ENCODE peak calls at places on chromosomes 12 and 14, in five cellular contexts. I is NCI-H345, V is pancreas, P is NCI-H2081, K is GM04503. Y is an unnamed sample.

GRCh38 chr14:29426083-29426482 is 501.6 kb downstream of the PRKD1 start:
- DNase-seq in I (no peak), V (no peak), K (no peak), P (no peak), Y (no peak)

GRCh38 chr12:106750524-106750923 is 24.0 kb upstream of the RIC8B start:
- DNase-seq in I (no peak), V (no peak), P (no peak), K (no peak), Y (no peak)

GRCh38 chr12:10364839-10365681 is 24.8 kb downstream of the KLRK1 start:
- DNase-seq in V (peak; percentile 41), I (peak; percentile 84), P (peak; percentile 49), K (no peak), Y (peak; percentile 83)

GRCh38 chr12:116592116-116592637 is 33.0 kb downstream of the MAP1LC3B2 start:
- DNase-seq in V (peak; percentile 66), K (no peak), P (no peak), I (no peak), Y (peak; percentile 61)

GRCh38 chr14:69059658-69060648 is 80.9 kb upstream of the ACTN1 start:
- DNase-seq in V (no peak), P (no peak), K (peak; percentile 95), I (no peak), Y (peak; percentile 54)

GRCh38 chr12:123714302-123714627 is 2.1 kb downstream of the ATP6V0A2 start:
- DNase-seq in I (no peak), P (no peak), V (no peak), K (no peak), Y (no peak)

GRCh38 chr14:64755661-64756265 is 51.5 kb downstream of the PLEKHG3 start:
- DNase-seq in V (peak; percentile 12), K (no peak), I (no peak), P (no peak), Y (no peak)

GRCh38 chr12:31887109-31887811 is 72.0 kb upstream of the RESF1 start:
- DNase-seq in K (no peak), V (no peak), P (no peak), I (no peak), Y (no peak)

GRCh38 chr12:115209230-115209629 is 525.3 kb upstream of the TBX3 start:
- DNase-seq in K (no peak), V (no peak), I (no peak), P (no peak), Y (no peak)

GRCh38 chr12:27207626-27208413 is 36.3 kb upstream of the STK38L start:
- DNase-seq in K (no peak), I (no peak), P (no peak), V (no peak), Y (no peak)

GRCh38 chr12:97148941-97149559 is 242.0 kb downstream of the NEDD1 start:
- DNase-seq in P (peak; percentile 47), I (no peak), K (no peak), V (peak; percentile 74), Y (peak; percentile 54)

GRCh38 chr12:24499151-24500146 is 449.5 kb downstream of the BCAT1 start:
- DNase-seq in K (no peak), P (no peak), V (no peak), I (no peak), Y (no peak)

GRCh38 chr14:59727073-59727661 is 143.4 kb downstream of the RTN1 start:
- DNase-seq in K (no peak), P (no peak), I (no peak), V (no peak), Y (no peak)

GRCh38 chr14:101619484-101619883 is 58.2 kb downstream of the DIO3 start:
- DNase-seq in P (no peak), I (no peak), K (no peak), V (no peak), Y (no peak)

GRCh38 chr12:71639341-71639760 is 24.3 kb downstream of the ZFC3H1 start:
- DNase-seq in P (no peak), K (no peak), V (no peak), I (no peak), Y (no peak)

GRCh38 chr14:104751539-104752337 is 1.2 kb upstream of the SIVA1 start:
- DNase-seq in K (no peak), V (peak; percentile 70), I (no peak), P (no peak), Y (no peak)